ENCODE peak calls at places on chromosomes 4 and X, in six cellular contexts. N, R, X, L, V and H are unnamed samples.

GRCh38 chr4:34953145-34953799 is 1291.0 kb downstream of the ARAP2 start:
- DNase-seq in X (no peak), V (no peak), N (no peak), R (no peak), L (no peak), H (no peak)

GRCh38 chrX:136214551-136214950 is 36.6 kb downstream of the MAP7D3 start:
- DNase-seq in V (no peak), X (no peak), R (no peak), L (no peak), N (no peak), H (no peak)

GRCh38 chr4:141571793-141572192 is 64.6 kb upstream of the IL15 start:
- DNase-seq in X (no peak), V (no peak), R (no peak), L (no peak), N (no peak), H (no peak)

GRCh38 chr4:168124008-168124641 is 31.8 kb downstream of the ANXA10 start:
- DNase-seq in N (no peak), L (no peak), X (no peak), V (no peak), R (no peak), H (no peak)

GRCh38 chrX:149853925-149854324 is 27.1 kb upstream of the MAGEA8 start:
- DNase-seq in L (no peak), N (no peak), X (no peak), R (no peak), V (no peak), H (no peak)

GRCh38 chrX:38890963-38891362 is 89.7 kb downstream of the MID1IP1 start:
- DNase-seq in R (no peak), X (no peak), N (no peak), V (no peak), L (no peak), H (no peak)

GRCh38 chr4:5199142-5199541 is 147.9 kb downstream of the STK32B start:
- DNase-seq in L (no peak), N (no peak), X (no peak), V (no peak), R (no peak), H (no peak)

GRCh38 chrX:12901486-12901885 is 4.9 kb upstream of the TLR8 start:
- DNase-seq in R (peak), N (peak), X (peak), V (no peak), L (peak), H (peak)

GRCh38 chr4:53640576-53641459 is 49.5 kb upstream of the LNX1 start:
- DNase-seq in R (no peak), V (no peak), N (no peak), L (no peak), X (peak), H (peak)

GRCh38 chr4:56435748-56436442 is at the start of gene PAICS:
- DNase-seq in X (peak), R (peak), V (peak), N (peak), L (peak), H (peak)

GRCh38 chr4:10161840-10162239 is 45.2 kb upstream of the WDR1 start:
- DNase-seq in N (no peak), X (no peak), L (no peak), V (no peak), R (no peak), H (no peak)

GRCh38 chrX:107673933-107674479 is 45.7 kb downstream of the PRPS1 start:
- DNase-seq in L (peak), V (peak), X (peak), R (peak), N (peak), H (peak)

GRCh38 chr4:24042094-24042493 is 152.2 kb upstream of the PPARGC1A start:
- DNase-seq in X (no peak), L (no peak), N (no peak), V (no peak), R (no peak), H (no peak)

GRCh38 chr4:40557741-40558140 is 71.9 kb downstream of the RBM47 start:
- DNase-seq in V (no peak), X (no peak), L (no peak), N (no peak), R (no peak), H (no peak)

GRCh38 chrX:23883737-23884354 is 23.9 kb downstream of the APOO start:
- DNase-seq in V (no peak), L (no peak), X (no peak), R (no peak), N (no peak), H (no peak)

GRCh38 chrX:22800360-22800759 is 199.4 kb upstream of the DDX53 start:
- DNase-seq in R (no peak), L (peak), N (peak), X (no peak), V (no peak), H (no peak)

GRCh38 chrX:131792356-131792749 is 230.7 kb upstream of the STK26 start:
- DNase-seq in V (no peak), N (no peak), R (peak), X (no peak), L (no peak), H (peak)

GRCh38 chrX:1097328-1097727 is 115.1 kb downstream of the CRLF2 start:
- DNase-seq in R (no peak), V (no peak), X (no peak), N (no peak), L (no peak), H (no peak)

GRCh38 chrX:74890676-74891430 is 34.4 kb downstream of the NEXMIF start:
- DNase-seq in N (no peak), R (no peak), X (no peak), V (no peak), L (no peak), H (no peak)

GRCh38 chrX:54423161-54423888 is 16.9 kb upstream of the TSR2 start:
- DNase-seq in L (no peak), N (no peak), X (no peak), V (no peak), R (no peak), H (no peak)

GRCh38 chr4:181548873-181549541 is 694.2 kb upstream of the TENM3 start:
- DNase-seq in N (no peak), R (no peak), V (no peak), X (no peak), L (no peak), H (no peak)

GRCh38 chr4:81449018-81449417 is 22.7 kb downstream of the RASGEF1B start:
- DNase-seq in N (no peak), L (no peak), R (no peak), V (no peak), X (no peak), H (no peak)

GRCh38 chr4:94961420-94961819 is 203.7 kb downstream of the BMPR1B start:
- DNase-seq in X (no peak), V (no peak), L (no peak), R (no peak), N (no peak), H (no peak)

GRCh38 chr4:107255114-107255513 is 219.0 kb upstream of the DKK2 start:
- DNase-seq in V (no peak), R (no peak), N (no peak), L (no peak), X (no peak), H (no peak)

GRCh38 chr4:173038192-173038896 is 130.3 kb upstream of the GALNT7 start:
- DNase-seq in R (no peak), L (no peak), N (no peak), X (no peak), V (no peak), H (no peak)

GRCh38 chr4:126647756-126648396 is 984.9 kb upstream of the INTU start:
- DNase-seq in N (no peak), R (no peak), L (no peak), X (no peak), V (no peak), H (no peak)

GRCh38 chr4:54473077-54473545 is 184.6 kb upstream of the KIT start:
- DNase-seq in L (no peak), X (no peak), V (no peak), R (no peak), N (no peak), H (peak)

GRCh38 chr4:159352609-159353008 is 249.7 kb downstream of the RAPGEF2 start:
- DNase-seq in N (no peak), L (no peak), X (no peak), R (no peak), V (no peak), H (no peak)

GRCh38 chr4:87262886-87263285 is 42.5 kb upstream of the KLHL8 start:
- DNase-seq in V (no peak), X (no peak), R (no peak), N (no peak), L (no peak), H (no peak)

GRCh38 chr4:87260477-87260876 is 40.1 kb upstream of the KLHL8 start:
- DNase-seq in V (no peak), L (no peak), X (no peak), N (no peak), R (no peak), H (no peak)

GRCh38 chr4:87255755-87256154 is 35.3 kb upstream of the KLHL8 start:
- DNase-seq in N (no peak), V (no peak), R (no peak), L (no peak), X (no peak), H (no peak)

GRCh38 chr4:87257523-87257922 is 37.1 kb upstream of the KLHL8 start:
- DNase-seq in N (no peak), R (no peak), V (no peak), L (no peak), X (no peak), H (no peak)

GRCh38 chr4:87258677-87259076 is 38.3 kb upstream of the KLHL8 start:
- DNase-seq in L (no peak), X (no peak), V (no peak), R (no peak), N (no peak), H (no peak)
- TF ChIP-seq POLR2A in L (no peak), X (no peak), V (no peak), R (no peak), N (no peak), H (no peak)

DNA sequence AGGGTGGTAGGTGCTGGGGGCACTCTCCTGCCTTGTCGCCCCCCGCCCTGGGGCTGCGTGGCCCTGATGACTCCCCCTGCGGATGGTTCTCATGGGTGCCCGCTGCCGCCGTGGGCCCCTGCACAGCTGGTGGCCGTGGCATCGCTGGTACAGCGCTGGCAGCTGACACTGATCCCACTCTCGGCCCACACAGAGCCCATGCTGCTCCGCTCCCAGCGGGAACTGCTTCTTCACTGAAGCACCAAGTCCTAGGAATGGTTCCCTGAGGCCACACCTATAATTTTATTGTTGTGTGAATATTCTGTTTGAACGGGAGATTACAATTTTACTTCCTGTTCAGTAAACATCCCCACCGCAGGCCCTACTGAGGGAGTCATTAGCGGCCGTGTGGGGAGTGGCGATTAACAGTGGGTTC is 138.6 kb upstream of the NKX1-1 start:
- DNase-seq in V (no peak), N (no peak), L (no peak), R (peak), X (no peak), H (no peak)
- TF ChIP-seq POLR2A in V (no peak), N (no peak), L (no peak), R (no peak), X (no peak), H (no peak)

DNA sequence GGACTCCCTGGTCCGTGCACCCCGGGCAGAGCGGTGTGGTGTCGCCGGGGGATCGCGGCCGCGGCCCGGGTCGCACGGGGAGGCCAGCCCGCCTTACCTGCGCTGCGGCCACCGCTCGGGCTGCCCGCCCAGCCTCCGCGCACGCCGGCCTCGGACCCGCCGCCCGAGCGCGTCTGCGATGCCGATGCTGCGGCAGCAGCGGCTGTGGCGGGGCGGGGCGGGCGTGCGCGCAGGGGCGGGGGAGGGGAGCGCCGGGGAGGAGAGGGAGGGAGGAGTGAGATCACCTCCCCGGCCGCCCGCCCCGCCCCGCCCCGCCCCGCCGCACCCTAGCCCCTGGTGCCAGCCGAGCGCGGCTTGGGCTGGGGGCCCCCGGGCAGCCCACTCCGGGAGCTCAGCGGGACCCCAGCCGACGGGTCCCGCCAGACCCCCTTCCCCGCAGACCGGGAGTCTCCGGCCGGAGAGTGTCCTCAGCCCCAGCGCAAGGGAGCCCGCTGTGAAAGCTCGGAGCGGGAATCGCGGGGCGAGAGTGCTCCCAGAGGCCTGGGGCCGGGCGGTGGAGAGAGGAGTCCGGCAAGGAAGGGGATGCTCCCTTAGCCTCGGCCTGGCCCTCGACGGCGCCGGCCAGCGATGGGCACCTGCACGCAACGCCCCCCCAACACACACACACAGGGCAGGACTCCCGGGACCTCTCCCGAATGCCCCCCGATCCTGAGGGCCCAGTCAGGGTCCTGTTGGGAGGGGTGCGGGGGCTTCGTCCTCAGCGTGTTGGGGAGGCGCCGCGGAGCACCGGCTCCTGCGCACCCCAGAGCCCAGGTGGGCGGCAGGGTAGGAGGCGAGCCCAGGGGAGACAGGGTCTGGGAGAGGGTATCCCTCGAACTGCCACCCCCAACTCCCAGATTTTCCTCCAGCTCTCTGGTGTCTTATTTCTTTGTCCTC is at the start of gene L1CAM:
- DNase-seq in R (no peak), V (no peak), L (no peak), X (no peak), N (no peak), H (no peak)
- TF ChIP-seq POLR2A in R (no peak), V (no peak), L (no peak), X (no peak), N (no peak), H (no peak)

DNA sequence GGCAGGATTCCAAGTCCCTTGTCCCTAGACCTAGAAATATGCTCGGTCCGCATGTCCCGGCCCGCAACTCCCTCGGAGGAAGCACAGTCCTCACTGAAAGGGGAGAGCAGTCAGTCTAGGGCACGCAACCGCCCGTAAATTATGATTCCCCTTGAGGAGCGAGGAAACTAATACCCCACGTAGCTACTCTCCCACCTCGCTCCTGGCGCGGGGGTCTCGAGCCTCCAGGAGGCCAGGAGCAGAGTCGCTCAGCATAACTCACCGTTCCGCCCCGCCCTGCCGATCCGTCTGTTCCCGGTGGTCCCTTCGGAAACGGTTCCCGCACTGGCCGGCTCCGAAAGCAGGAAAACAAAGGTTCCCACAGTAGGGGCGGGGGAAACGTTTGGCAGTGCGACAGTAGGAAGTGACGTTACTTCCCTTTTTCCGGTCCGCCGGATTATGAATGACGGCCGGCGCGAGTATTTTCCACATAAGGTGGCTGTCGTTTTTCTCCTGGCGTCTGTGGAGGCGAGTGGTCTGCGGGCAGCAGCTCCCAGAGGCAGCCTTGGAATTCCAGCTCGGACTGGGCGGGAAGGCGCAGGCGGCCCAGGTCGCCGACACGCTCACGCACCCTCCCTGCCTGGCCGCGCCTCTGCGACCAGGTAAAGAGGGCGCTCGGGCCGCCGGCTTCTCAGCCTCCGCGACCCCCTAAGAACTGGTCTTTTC is at the start of the genes GSTCD and INTS12:
- DNase-seq in R (peak), X (peak), V (peak), N (peak), L (peak), H (peak)
- TF ChIP-seq POLR2A in R (peak), X (peak), V (peak), N (peak), L (peak), H (no peak)

GRCh38 chrX:37652589-37653271 is 32.9 kb upstream of the XK start:
- DNase-seq in X (no peak), R (no peak), N (no peak), L (no peak), V (no peak), H (no peak)
- TF ChIP-seq POLR2A in X (no peak), R (no peak), N (no peak), L (no peak), V (no peak), H (no peak)

GRCh38 chr4:176001171-176002006 is 64.3 kb upstream of the WDR17 start:
- DNase-seq in V (no peak), R (peak), L (no peak), X (peak), N (no peak), H (no peak)
- TF ChIP-seq POLR2A in V (no peak), R (no peak), L (no peak), X (no peak), N (no peak), H (no peak)

GRCh38 chr4:144696376-144696775 is 50.4 kb downstream of the HHIP start:
- DNase-seq in L (no peak), X (no peak), R (no peak), N (no peak), V (no peak), H (no peak)

GRCh38 chr4:144699565-144699964 is 53.6 kb downstream of the HHIP start:
- DNase-seq in X (no peak), L (no peak), V (no peak), N (no peak), R (no peak), H (no peak)

DNA sequence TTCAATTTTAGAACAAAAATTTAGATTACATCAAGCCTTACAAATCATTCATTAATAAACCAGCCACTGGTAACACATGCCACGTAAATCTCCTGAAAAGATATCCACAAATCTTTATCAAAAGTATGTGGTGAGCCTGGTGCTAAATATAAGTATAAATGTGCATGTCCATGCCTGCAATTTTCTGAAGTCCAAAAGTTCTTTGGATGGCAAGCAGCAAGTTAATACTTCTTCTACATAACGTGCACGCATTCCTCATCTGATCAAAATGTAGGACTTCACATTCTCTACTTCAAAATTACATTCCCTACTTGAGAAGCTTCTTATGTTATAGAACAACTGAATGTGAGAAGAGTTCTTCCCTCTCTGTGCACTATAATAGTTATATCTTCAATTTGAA is 49.8 kb downstream of the HHIP start:
- DNase-seq in R (no peak), V (no peak), N (no peak), X (no peak), L (no peak), H (no peak)
- TF ChIP-seq POLR2A in R (no peak), V (no peak), N (no peak), X (no peak), L (no peak), H (no peak)

GRCh38 chr4:6673660-6674499 is 19.8 kb upstream of the S100P start:
- DNase-seq in X (peak), N (peak), R (peak), V (peak), L (peak), H (peak)
- TF ChIP-seq POLR2A in X (peak), N (peak), R (no peak), V (no peak), L (peak), H (no peak)

DNA sequence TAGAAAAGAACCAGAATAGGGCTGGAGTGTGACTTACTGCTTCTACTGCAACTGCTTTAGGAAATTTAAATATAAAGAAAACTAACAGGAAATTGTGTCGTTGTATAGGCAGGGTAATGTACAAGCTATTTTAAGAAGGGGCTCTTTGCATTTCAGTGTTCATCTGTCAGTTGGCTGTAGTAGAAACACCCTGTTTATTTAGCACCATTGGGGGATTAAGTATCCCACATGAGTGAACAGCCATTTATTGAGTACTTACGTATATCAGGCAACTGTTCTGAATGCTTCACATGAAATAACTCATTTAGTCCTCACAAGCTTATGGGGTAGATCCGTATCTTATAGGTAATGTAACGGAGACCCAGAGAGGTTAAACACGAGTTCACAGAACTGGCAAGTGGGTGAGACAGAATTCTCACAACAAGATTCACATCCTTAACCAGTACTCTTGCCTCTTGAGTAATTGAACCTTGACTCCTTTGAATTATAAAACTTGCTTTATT is 23.9 kb downstream of the STIM2 start:
- DNase-seq in L (no peak), R (no peak), V (no peak), N (no peak), X (no peak), H (no peak)
- TF ChIP-seq POLR2A in L (no peak), R (no peak), V (no peak), N (no peak), X (no peak), H (no peak)